ENCODE peak calls at places on chromosomes 6 and 20, in seven cellular contexts. D, E, V, H, N, F and Q are unnamed samples. For H3K27me3, the result is how much of the 10 kb centered on the place peaks cover.

GRCh38 chr20:63234693-63235398 is 859 bp upstream of the BIRC7 start:
- DNase-seq in E (peak), N (no peak), D (no peak), V (no peak), F (peak), H (no peak), Q (no peak)

GRCh38 chr20:17680128-17680835 is 1.8 kb downstream of the RRBP1 start:
- DNase-seq in E (peak), N (peak), D (peak), F (no peak), V (no peak), H (peak), Q (peak)

GRCh38 chr6:170417881-170418280 is 111.3 kb downstream of the FAM120B start:
- DNase-seq in F (no peak), D (no peak), E (no peak), N (no peak), H (no peak), V (no peak), Q (peak)

GRCh38 chr6:73418081-73418741 is 23.6 kb downstream of the DDX43 start:
- DNase-seq in F (no peak), D (peak), V (no peak), N (no peak), E (no peak), H (no peak), Q (no peak)

GRCh38 chr6:90938116-90938515 is 351.2 kb upstream of the MAP3K7 start:
- DNase-seq in E (no peak), D (no peak), F (no peak), H (no peak), V (no peak), N (no peak), Q (no peak)

GRCh38 chr20:58366016-58366415 is 23.0 kb upstream of the VAPB start:
- DNase-seq in N (no peak), F (no peak), D (no peak), V (no peak), E (no peak), H (no peak), Q (no peak)

GRCh38 chr6:15665237-15665636 is 2.4 kb upstream of the DTNBP1 start:
- DNase-seq in E (no peak), H (no peak), F (no peak), V (no peak), N (no peak), D (no peak), Q (no peak)

GRCh38 chr20:63686492-63687321 is 9.7 kb upstream of the TNFRSF6B start:
- DNase-seq in E (peak), F (no peak), V (no peak), N (peak), D (peak), H (peak), Q (peak)

GRCh38 chr6:87319271-87319987 is 3.0 kb upstream of the SMIM8 start:
- DNase-seq in V (no peak), N (no peak), H (no peak), D (no peak), F (no peak), E (no peak), Q (no peak)

GRCh38 chr20:57398231-57398821 is 7.1 kb downstream of the RBM38 start:
- DNase-seq in N (peak), D (no peak), H (peak), F (no peak), V (peak), E (peak), Q (peak)

GRCh38 chr20:17530716-17531536 is at the start of gene BFSP1:
- DNase-seq in N (peak), E (peak), F (no peak), V (no peak), H (peak), D (peak), Q (peak)

GRCh38 chr6:137157601-137158000 is 15.8 kb downstream of the IL22RA2 start:
- DNase-seq in N (no peak), F (no peak), V (no peak), H (no peak), D (no peak), E (no peak), Q (no peak)

GRCh38 chr6:144896296-144896695 is 611.2 kb downstream of the UTRN start:
- DNase-seq in N (no peak), E (no peak), D (no peak), V (no peak), H (no peak), F (no peak), Q (no peak)

GRCh38 chr6:11006060-11006459 is 38.0 kb downstream of the ELOVL2 start:
- DNase-seq in H (no peak), E (no peak), N (no peak), F (no peak), V (no peak), D (peak), Q (no peak)

GRCh38 chr20:41476013-41476441 is 109.4 kb upstream of the EMILIN3 start:
- DNase-seq in N (no peak), E (peak), F (no peak), D (peak), H (peak), V (no peak), Q (no peak)

GRCh38 chr6:92979281-92979680 is 440.1 kb downstream of the EPHA7 start:
- DNase-seq in D (no peak), E (no peak), V (no peak), F (no peak), H (no peak), N (no peak), Q (no peak)

GRCh38 chr20:63086421-63087235 is 79.9 kb upstream of the BHLHE23 start:
- DNase-seq in V (no peak), H (peak), D (no peak), E (no peak), N (no peak), F (no peak), Q (peak)

GRCh38 chr20:38337561-38338140 is 8.6 kb upstream of the LBP start:
- DNase-seq in N (no peak), V (no peak), E (no peak), H (no peak), D (no peak), F (peak), Q (no peak)

GRCh38 chr6:11149551-11149950 is 38.0 kb upstream of the ERVFRD-1 start:
- DNase-seq in E (no peak), H (no peak), N (no peak), F (no peak), V (no peak), D (no peak), Q (no peak)

GRCh38 chr6:25312703-25313102 is 33.5 kb downstream of the CARMIL1 start:
- DNase-seq in D (peak), F (no peak), N (no peak), E (no peak), H (no peak), V (no peak), Q (no peak)

GRCh38 chr6:38346291-38347079 is 293.2 kb downstream of the BTBD9 start:
- DNase-seq in H (no peak), D (peak), F (no peak), V (no peak), E (no peak), N (no peak), Q (no peak)

GRCh38 chr6:81808834-81809598 is 56.5 kb upstream of the TENT5A start:
- DNase-seq in N (peak), E (no peak), V (no peak), D (no peak), H (peak), F (no peak), Q (no peak)

GRCh38 chr20:3551681-3552434 is 81.0 kb downstream of the ATRN start:
- DNase-seq in D (peak), N (no peak), E (no peak), V (no peak), F (no peak), H (no peak), Q (no peak)

GRCh38 chr6:42279144-42279781 is 61.6 kb upstream of the MRPS10 start:
- DNase-seq in H (no peak), D (peak), F (no peak), N (peak), E (peak), V (no peak), Q (peak)

GRCh38 chr6:89690944-89691324 is 52.4 kb upstream of the LYRM2 start:
- DNase-seq in H (no peak), E (no peak), V (no peak), F (no peak), D (no peak), N (no peak), Q (no peak)

GRCh38 chr6:396126-396520 is 4.6 kb downstream of the IRF4 start:
- DNase-seq in D (no peak), H (no peak), N (no peak), V (no peak), E (no peak), F (no peak), Q (no peak)

GRCh38 chr6:397056-397455 is 5.5 kb downstream of the IRF4 start:
- DNase-seq in E (no peak), H (no peak), D (no peak), V (no peak), F (no peak), N (no peak), Q (no peak)

GRCh38 chr6:398065-398464 is 6.5 kb downstream of the IRF4 start:
- DNase-seq in N (no peak), H (no peak), F (no peak), V (no peak), E (no peak), D (no peak), Q (no peak)

GRCh38 chr6:398558-399078 is 7.1 kb downstream of the IRF4 start:
- DNase-seq in F (no peak), D (no peak), E (no peak), H (no peak), N (no peak), V (no peak), Q (no peak)

DNA sequence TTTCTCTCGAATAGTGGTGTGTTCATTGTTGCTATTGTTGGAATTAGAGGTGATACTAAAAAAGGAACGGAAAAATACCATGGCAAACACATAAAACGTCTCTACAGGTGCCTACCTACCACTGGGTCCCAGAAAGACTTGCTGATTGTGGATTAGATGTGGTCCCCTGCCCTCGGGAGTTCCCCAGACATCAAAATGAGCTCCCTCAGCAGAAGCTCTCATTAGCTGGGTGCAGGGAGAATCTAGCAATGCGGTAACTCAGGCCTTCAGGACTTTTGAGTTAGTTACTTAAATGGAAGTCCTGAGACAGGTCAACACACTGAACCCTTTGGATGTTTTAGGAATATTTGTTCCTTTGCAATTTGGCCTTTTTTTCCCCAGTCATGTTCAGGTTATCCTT is 6.1 kb downstream of the IRF4 start:
- DNase-seq in H (no peak), E (no peak), N (no peak), V (no peak), D (no peak), F (no peak), Q (no peak)
- H3K27me3 ChIP-seq in H (half or more), E (under half), N (under half), V (under half), D (half or more), F (half or more), Q (under half)

GRCh38 chr6:129519750-129520149 is 190.2 kb downstream of the ARHGAP18 start:
- DNase-seq in V (no peak), E (no peak), H (no peak), N (no peak), D (no peak), F (no peak), Q (no peak)

GRCh38 chr6:129515004-129515403 is 195.0 kb downstream of the ARHGAP18 start:
- DNase-seq in V (no peak), H (no peak), N (no peak), F (no peak), E (no peak), D (no peak), Q (no peak)

GRCh38 chr6:129516787-129517186 is 193.2 kb downstream of the ARHGAP18 start:
- DNase-seq in V (no peak), D (no peak), H (no peak), F (no peak), E (no peak), N (no peak), Q (no peak)

GRCh38 chr6:129516005-129516404 is 194.0 kb downstream of the ARHGAP18 start:
- DNase-seq in H (no peak), E (no peak), D (no peak), F (no peak), N (no peak), V (no peak), Q (no peak)

GRCh38 chr6:129517288-129517687 is 192.7 kb downstream of the ARHGAP18 start:
- DNase-seq in H (no peak), E (no peak), N (no peak), D (no peak), V (no peak), F (no peak), Q (no peak)
- TF ChIP-seq POLR2A in H (no peak), E (no peak), N (no peak), D (no peak), V (no peak), F (no peak), Q (no peak)

GRCh38 chr20:50628326-50628725 is 63.0 kb downstream of the RIPOR3 start:
- DNase-seq in H (no peak), N (no peak), F (no peak), V (no peak), D (no peak), E (no peak), Q (no peak)

GRCh38 chr20:50627747-50628146 is 63.6 kb downstream of the RIPOR3 start:
- DNase-seq in N (no peak), V (no peak), H (no peak), D (no peak), F (no peak), E (no peak), Q (no peak)

GRCh38 chr20:50621068-50621467 is 70.3 kb downstream of the RIPOR3 start:
- DNase-seq in E (no peak), N (no peak), H (no peak), D (no peak), F (no peak), V (no peak), Q (no peak)

GRCh38 chr20:50625986-50626677 is 65.2 kb downstream of the RIPOR3 start:
- DNase-seq in H (peak), F (peak), E (peak), V (no peak), N (peak), D (peak), Q (no peak)

GRCh38 chr20:50624351-50625016 is 66.9 kb downstream of the RIPOR3 start:
- DNase-seq in F (no peak), V (no peak), E (no peak), H (no peak), D (no peak), N (no peak), Q (no peak)
- H3K27me3 ChIP-seq in F (under half), V (under half), E (under half), H (under half), D (under half), N (under half), Q (under half)

GRCh38 chr6:127266178-127266891 is at the start of gene RNF146:
- DNase-seq in V (peak), F (peak), N (peak), E (peak), H (peak), D (peak), Q (no peak)
- TF ChIP-seq POLR2A in V (no peak), F (no peak), N (no peak), E (no peak), H (no peak), D (no peak), Q (no peak)

DNA sequence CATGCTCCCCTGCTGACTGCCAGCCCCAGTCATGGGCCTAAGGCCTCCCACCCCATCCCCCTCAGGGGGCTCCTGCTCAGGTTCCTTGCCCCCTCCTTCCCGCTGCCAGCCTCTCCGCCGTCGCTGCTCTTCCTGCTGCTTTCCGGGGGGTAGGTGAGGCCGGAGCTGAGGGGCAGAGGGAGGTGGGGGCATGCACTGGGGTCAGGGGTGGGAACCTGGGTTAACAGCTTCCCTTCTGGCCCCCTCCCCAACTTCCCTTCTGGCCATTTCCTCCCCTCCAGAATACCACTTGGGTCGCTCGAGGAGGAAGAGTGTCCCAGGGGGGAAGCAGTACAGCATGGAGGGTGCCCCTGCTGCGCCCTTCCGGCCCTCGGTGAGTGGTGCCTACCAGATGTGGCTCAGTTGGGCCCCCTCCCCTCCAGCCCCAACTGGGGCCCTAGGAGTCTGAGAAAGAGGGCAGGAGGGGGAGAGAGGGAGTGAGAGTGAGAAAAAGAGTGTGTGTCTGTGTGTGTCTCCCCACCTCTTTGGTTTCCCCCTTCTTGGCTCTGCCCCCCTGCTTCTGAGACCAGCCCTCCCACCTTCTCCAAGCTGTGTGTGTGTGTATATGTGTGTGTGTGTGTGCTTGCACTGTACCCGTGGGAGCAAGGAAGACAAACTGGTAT is 12.1 kb downstream of the SYNGAP1 start:
- DNase-seq in H (no peak), N (no peak), D (no peak), E (no peak), V (no peak), F (no peak), Q (peak)
- H3K27me3 ChIP-seq in H (under half), N (under half), D (under half), E (under half), V (under half), F (under half), Q (under half)

GRCh38 chr6:36127462-36128016 is 2.8 kb upstream of the MAPK13 start:
- DNase-seq in N (no peak), F (peak), E (no peak), D (peak), V (no peak), H (peak), Q (peak)
- TF ChIP-seq POLR2A in N (no peak), F (peak), E (no peak), D (no peak), V (no peak), H (no peak), Q (no peak)